ENCODE peak calls at places on chromosome 22, in seven cellular contexts. O is ovary, C is sigmoid colon, Q is PC-9, L is HFF-Myc, Z is Peyer's patch, J is heart left ventricle. I is an unnamed sample.

GRCh38 chr22:49365910-49366309 is 461.8 kb downstream of the BRD1 start:
- DNase-seq in O (no peak), Z (no peak), Q (no peak), C (peak), J (no peak), L (no peak), I (no peak)

GRCh38 chr22:49325531-49326395 is 501.9 kb downstream of the BRD1 start:
- DNase-seq in Q (no peak), C (peak), J (no peak), Z (peak), L (no peak), O (no peak), I (no peak)

GRCh38 chr22:45019861-45020655 is 10.3 kb upstream of the PHF21B start:
- DNase-seq in J (no peak), O (no peak), L (no peak), C (no peak), Q (no peak), Z (no peak), I (no peak)

GRCh38 chr22:44847380-44847779 is 95.0 kb downstream of the ARHGAP8 start:
- DNase-seq in Z (no peak), O (no peak), L (no peak), J (no peak), C (no peak), Q (no peak), I (no peak)

GRCh38 chr22:18056161-18056666 is 21.6 kb upstream of the PEX26 start:
- DNase-seq in Z (peak), C (no peak), Q (no peak), O (no peak), L (peak), J (no peak), I (no peak)

GRCh38 chr22:32410459-32410858 is 1.6 kb downstream of the RTCB start:
- DNase-seq in J (no peak), Q (no peak), C (no peak), L (no peak), Z (no peak), O (no peak), I (no peak)

GRCh38 chr22:31829505-31829904 is 75.7 kb downstream of the DEPDC5 start:
- DNase-seq in Q (peak), Z (peak), O (peak), J (no peak), C (no peak), L (peak), I (peak)

GRCh38 chr22:30305906-30306628 is 16.8 kb upstream of the CASTOR1 start:
- DNase-seq in L (no peak), J (no peak), O (no peak), Q (no peak), Z (no peak), C (no peak), I (no peak)

GRCh38 chr22:36461665-36462474 is 19.6 kb downstream of the TXN2 start:
- DNase-seq in L (no peak), O (no peak), Z (no peak), J (peak), Q (peak), C (peak), I (peak)

GRCh38 chr22:25942126-25942988 is 200.4 kb downstream of the MYO18B start:
- DNase-seq in J (peak), Z (no peak), C (no peak), O (no peak), L (no peak), Q (no peak), I (no peak)

GRCh38 chr22:17829691-17830040 is 55.4 kb upstream of the BID start:
- DNase-seq in C (no peak), Z (no peak), L (no peak), Q (no peak), J (no peak), O (no peak), I (no peak)

GRCh38 chr22:23204541-23205157 is 24.3 kb downstream of the BCR start:
- DNase-seq in J (peak), Z (no peak), O (peak), C (peak), L (no peak), Q (peak), I (no peak)

GRCh38 chr22:37018815-37019308 is 385 bp downstream of the TST start:
- DNase-seq in O (peak), Q (peak), C (peak), J (peak), L (no peak), Z (peak), I (no peak)

GRCh38 chr22:34099278-34099677 is 179.0 kb upstream of the LARGE1 start:
- DNase-seq in J (no peak), Z (no peak), O (no peak), C (no peak), Q (no peak), L (no peak), I (no peak)

GRCh38 chr22:36510966-36511881 is 4.4 kb upstream of the FOXRED2 start:
- DNase-seq in J (no peak), C (no peak), Q (peak), L (no peak), O (peak), Z (peak), I (no peak)

DNA sequence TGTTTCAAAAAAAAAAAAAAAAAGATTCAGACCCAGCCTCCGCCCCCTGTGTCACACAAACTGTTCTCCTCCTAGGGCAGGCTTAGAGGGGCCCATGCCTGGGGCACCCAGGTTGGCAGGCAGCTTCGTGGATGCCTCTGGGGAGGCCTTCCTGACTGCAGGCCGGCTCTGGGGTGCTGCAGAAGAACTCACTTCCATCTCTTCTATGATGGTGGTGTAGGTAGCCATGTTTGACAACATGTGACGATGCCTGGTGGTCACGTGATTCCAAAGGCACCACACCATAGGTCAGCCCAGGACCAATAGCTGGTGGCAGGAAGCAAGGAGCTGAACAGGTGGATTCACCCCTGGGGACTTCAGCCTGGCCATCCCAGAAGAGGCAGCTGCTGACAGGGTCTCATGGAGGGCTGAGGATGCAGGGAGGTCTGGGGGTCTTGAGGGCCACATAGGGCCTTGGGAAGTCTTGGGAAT is 24.1 kb upstream of the CELSR1 start:
- DNase-seq in Q (peak), O (no peak), Z (no peak), C (no peak), J (no peak), L (no peak), I (no peak)
- H3K4me3 ChIP-seq in Q (peak), O (no peak), Z (no peak), C (no peak), J (no peak), L (no peak), I (no peak)

GRCh38 chr22:41047741-41048140 is 44.7 kb upstream of the EP300 start:
- DNase-seq in Q (no peak), L (no peak), O (no peak), C (no peak), Z (no peak), J (no peak), I (no peak)

GRCh38 chr22:41052661-41053490 is 39.5 kb upstream of the EP300 start:
- DNase-seq in Z (no peak), L (peak), O (no peak), J (no peak), C (no peak), Q (peak), I (peak)

GRCh38 chr22:41048791-41049717 is 43.3 kb upstream of the EP300 start:
- DNase-seq in C (peak), O (peak), Q (peak), J (peak), L (peak), Z (peak), I (no peak)

DNA sequence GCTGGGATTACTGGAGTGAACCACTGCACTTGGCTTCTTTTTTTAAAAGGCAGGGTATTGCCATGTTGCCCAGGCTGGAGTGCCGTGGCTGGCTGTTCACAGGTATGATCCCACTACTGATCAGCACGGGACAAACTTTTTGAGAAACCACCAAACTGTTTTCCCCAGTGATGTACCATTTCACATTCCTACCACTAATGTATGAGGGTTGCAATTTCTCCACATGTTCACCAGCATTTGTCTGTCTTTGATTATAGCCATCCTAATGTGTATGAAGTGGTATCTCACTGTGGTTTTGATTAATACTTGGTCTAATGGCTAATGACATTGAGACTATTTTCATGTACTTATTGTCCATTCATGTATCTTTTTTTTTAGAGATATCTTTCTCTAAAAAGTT is 41.5 kb upstream of the EP300 start:
- DNase-seq in Z (no peak), J (no peak), Q (no peak), L (peak), O (no peak), C (no peak), I (no peak)
- TF ChIP-seq CTCF in Z (no peak), J (no peak), Q (no peak), L (peak), O (no peak), C (no peak), I (peak)

GRCh38 chr22:19723990-19724827 is 870 bp downstream of the GP1BB start:
- DNase-seq in Q (peak), O (no peak), J (no peak), L (no peak), C (no peak), Z (no peak), I (no peak)
- H3K4me3 ChIP-seq in Q (peak), O (no peak), J (peak), L (no peak), C (no peak), Z (no peak), I (no peak)

GRCh38 chr22:43467171-43467570 is 55.4 kb downstream of the MPPED1 start:
- DNase-seq in C (no peak), O (peak), Z (no peak), L (no peak), J (no peak), Q (no peak), I (no peak)

GRCh38 chr22:43466710-43467109 is 54.9 kb downstream of the MPPED1 start:
- DNase-seq in O (no peak), L (no peak), Q (no peak), J (no peak), Z (no peak), C (no peak), I (no peak)

GRCh38 chr22:43464809-43465208 is 53.0 kb downstream of the MPPED1 start:
- DNase-seq in Q (no peak), C (no peak), Z (no peak), O (no peak), J (no peak), L (no peak), I (no peak)

GRCh38 chr22:43465291-43466015 is 53.6 kb downstream of the MPPED1 start:
- DNase-seq in O (no peak), J (no peak), Q (no peak), C (no peak), Z (no peak), L (no peak), I (no peak)

DNA sequence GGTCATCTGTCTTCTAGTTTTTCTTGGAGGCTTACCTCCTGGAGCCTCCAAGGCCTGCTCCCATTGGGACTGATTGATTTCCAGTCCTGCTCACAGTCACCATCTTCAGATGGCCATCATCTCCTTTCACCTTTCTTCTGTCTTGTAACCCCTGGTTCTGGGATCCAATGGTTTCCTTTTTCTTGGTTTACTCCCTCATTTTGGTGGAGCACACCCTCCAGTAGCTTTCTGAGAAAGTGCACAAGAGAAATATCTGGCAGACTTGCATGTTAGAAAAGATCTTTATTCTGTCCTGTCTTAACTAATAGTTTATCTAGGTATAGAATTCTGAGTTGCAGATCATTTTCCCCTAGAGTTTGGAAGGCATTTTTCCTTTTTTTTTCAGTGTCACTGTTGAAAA is 50.9 kb downstream of the MPPED1 start:
- DNase-seq in J (no peak), O (no peak), Z (no peak), C (no peak), Q (no peak), L (no peak), I (no peak)
- TF ChIP-seq CTCF in J (no peak), O (no peak), Z (no peak), C (no peak), Q (no peak), L (no peak), I (no peak)

GRCh38 chr22:21646608-21647590 is 4.8 kb downstream of the SDF2L1 start:
- DNase-seq in Z (peak), J (peak), L (peak), Q (peak), O (peak), C (peak), I (no peak)
- H3K4me3 ChIP-seq in Z (no peak), J (no peak), L (no peak), Q (no peak), O (no peak), C (no peak), I (no peak)

DNA sequence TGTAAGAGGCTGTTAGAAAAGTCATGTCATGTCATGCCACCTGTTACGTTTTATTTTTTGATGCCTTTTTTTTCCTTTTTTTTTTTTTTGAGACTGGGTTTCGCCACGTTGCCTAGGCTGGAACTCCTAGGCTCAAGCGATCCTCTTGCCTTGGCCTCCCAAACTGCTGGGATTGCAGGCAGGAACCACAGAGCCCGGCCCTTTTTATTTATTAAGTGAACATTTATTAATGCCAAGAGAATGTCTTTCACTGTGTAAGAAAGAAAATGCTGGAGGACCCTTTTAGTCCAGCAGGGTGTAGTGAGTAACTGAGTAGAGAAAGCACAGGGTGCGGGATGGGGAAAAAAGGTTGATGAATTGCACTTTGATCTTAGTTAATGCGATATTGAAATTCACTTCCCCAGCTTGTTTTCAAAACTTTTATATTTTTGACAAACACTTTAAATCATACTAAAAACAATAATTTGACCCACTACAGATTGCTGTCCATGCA is 2.3 kb upstream of the XBP1 start:
- DNase-seq in Z (no peak), O (no peak), L (no peak), C (no peak), Q (no peak), J (no peak), I (no peak)
- TF ChIP-seq CTCF in Z (peak), O (no peak), L (no peak), C (no peak), Q (no peak), J (no peak), I (no peak)

I was measured in AG04449.